ENCODE peak calls at places on chromosomes 11 and 22, in ten cellular contexts. Y is esophagus squamous epithelium, U is Kasumi-1, A is hypothalamus, W is ovary, Z is G401, G is anterior cingulate cortex, S is C1 segment of cervical spinal cord, C is NCI-H446, D is stomach. Q is an unnamed sample.

GRCh38 chr11:129613076-129613475 is 202.6 kb upstream of the TMEM45B start:
- DNase-seq in Y (no peak), U (no peak), A (no peak), W (no peak), Z (no peak), G (no peak), S (no peak), C (no peak), D (no peak), Q (no peak)

GRCh38 chr22:43861529-43861928 is 784 bp downstream of the SULT4A1 start:
- DNase-seq in Y (no peak), U (no peak), A (peak), W (no peak), Z (peak), G (no peak), S (no peak), C (no peak), D (no peak), Q (no peak)

GRCh38 chr11:76745561-76746207 is 37.5 kb upstream of the TSKU start:
- DNase-seq in Y (no peak), U (no peak), A (no peak), W (no peak), Z (no peak), G (no peak), S (no peak), C (no peak), D (peak), Q (no peak)

GRCh38 chr11:786235-787083 is 3.4 kb downstream of the CEND1 start:
- DNase-seq in Y (no peak), U (no peak), A (no peak), W (no peak), Z (peak), G (no peak), S (no peak), C (no peak), D (no peak), Q (no peak)

GRCh38 chr11:107821199-107821926 is 37.2 kb downstream of the SLC35F2 start:
- DNase-seq in Y (no peak), U (no peak), A (no peak), W (no peak), Z (no peak), G (no peak), S (no peak), C (no peak), D (no peak), Q (no peak)

GRCh38 chr22:44941176-44941575 is 68.6 kb downstream of the PHF21B start:
- DNase-seq in Y (no peak), U (no peak), A (no peak), W (no peak), Z (no peak), G (no peak), S (no peak), C (no peak), D (no peak), Q (no peak)

GRCh38 chr22:19503367-19503766 is 20.8 kb downstream of the CLDN5 start:
- DNase-seq in Y (no peak), U (no peak), A (no peak), W (no peak), Z (no peak), G (no peak), S (no peak), C (no peak), D (no peak), Q (no peak)

GRCh38 chr22:29336751-29337490 is 21.4 kb upstream of the RASL10A start:
- DNase-seq in Y (no peak), U (no peak), A (no peak), W (no peak), Z (peak), G (no peak), S (no peak), C (peak), D (peak), Q (no peak)

GRCh38 chr11:1267441-1268100 is 41.9 kb downstream of the TOLLIP start:
- DNase-seq in Y (no peak), U (no peak), A (no peak), W (no peak), Z (no peak), G (no peak), S (no peak), C (no peak), D (no peak), Q (no peak)

GRCh38 chr22:46352691-46353386 is 17.3 kb downstream of the TRMU start:
- DNase-seq in Y (no peak), U (no peak), A (peak), W (no peak), Z (peak), G (no peak), S (peak), C (peak), D (peak), Q (no peak)

GRCh38 chr11:86138958-86139357 is 70.1 kb upstream of the PICALM start:
- DNase-seq in Y (no peak), U (peak), A (no peak), W (no peak), Z (no peak), G (no peak), S (no peak), C (no peak), D (no peak), Q (peak)

GRCh38 chr11:83663446-83663845 is 377.3 kb upstream of the CCDC90B start:
- DNase-seq in Y (no peak), U (no peak), A (no peak), W (no peak), Z (no peak), G (no peak), S (no peak), C (no peak), D (no peak), Q (no peak)

GRCh38 chr11:128814856-128815705 is 52.0 kb downstream of the KCNJ1 start:
- DNase-seq in Y (no peak), U (peak), A (no peak), W (peak), Z (no peak), G (no peak), S (no peak), C (no peak), D (no peak), Q (no peak)

GRCh38 chr11:79055866-79056632 is 384.8 kb downstream of the TENM4 start:
- DNase-seq in Y (no peak), U (no peak), A (no peak), W (no peak), Z (no peak), G (no peak), S (no peak), C (no peak), D (no peak), Q (no peak)

GRCh38 chr11:33920838-33921613 is 29.1 kb upstream of the LMO2 start:
- DNase-seq in Y (no peak), U (no peak), A (no peak), W (no peak), Z (no peak), G (no peak), S (no peak), C (no peak), D (no peak), Q (no peak)

GRCh38 chr11:68049509-68050370 is 10.9 kb downstream of the TCIRG1 start:
- DNase-seq in Y (no peak), U (no peak), A (no peak), W (no peak), Z (no peak), G (no peak), S (no peak), C (no peak), D (no peak), Q (no peak)

GRCh38 chr22:40024201-40025061 is 29.7 kb downstream of the FAM83F start:
- DNase-seq in Y (no peak), U (peak), A (peak), W (peak), Z (peak), G (no peak), S (no peak), C (peak), D (peak), Q (peak)

GRCh38 chr11:66710384-66710930 is 18.6 kb downstream of the SPTBN2 start:
- DNase-seq in Y (no peak), U (no peak), A (no peak), W (no peak), Z (no peak), G (no peak), S (no peak), C (no peak), D (no peak), Q (no peak)

GRCh38 chr11:23540101-23540561 is 679.9 kb upstream of the CCDC179 start:
- DNase-seq in Y (no peak), U (peak), A (no peak), W (no peak), Z (peak), G (no peak), S (no peak), C (peak), D (no peak), Q (no peak)

GRCh38 chr22:19756288-19757128 is 4.1 kb upstream of the TBX1 start:
- DNase-seq in Y (no peak), U (peak), A (no peak), W (no peak), Z (peak), G (no peak), S (no peak), C (no peak), D (peak), Q (no peak)

Q was measured in NK-92 treated with Interleukin-12 subunit alpha and Interleukin-12 subunit beta, amount 100 ng/mL, for 24 hours.